ENCODE peak calls at places on chromosomes 4 and X, in seven cellular contexts. F is CD8-positive, alpha-beta T cell; S is fibroblast of the aortic adventitia; J is psoas muscle; M is CD8-positive, alpha-beta memory T cell; D is heart left ventricle; Q is cardiac muscle cell. N is an unnamed sample.

GRCh38 chr4:118351851-118352827 is 664 bp downstream of the PRSS12 start:
- DNase-seq in F (no peak), S (peak), J (peak), M (peak), D (no peak), Q (peak), N (no peak)

GRCh38 chr4:146245246-146245645 is 30.9 kb downstream of the REELD1 start:
- DNase-seq in F (no peak), S (peak), J (no peak), M (no peak), D (no peak), Q (no peak), N (no peak)

GRCh38 chrX:116241001-116241400 is 70.5 kb downstream of the AGTR2 start:
- DNase-seq in F (no peak), S (no peak), J (no peak), M (no peak), D (no peak), Q (no peak), N (no peak)

GRCh38 chrX:69029696-69030245 is 135.5 kb downstream of the PJA1 start:
- DNase-seq in F (no peak), S (no peak), J (no peak), M (no peak), D (no peak), Q (no peak), N (no peak)

GRCh38 chr4:176845636-176846035 is 52.9 kb upstream of the VEGFC start:
- DNase-seq in F (no peak), S (no peak), J (no peak), M (no peak), D (no peak), Q (no peak), N (no peak)

GRCh38 chr4:6716958-6717655 is 1.1 kb downstream of the BLOC1S4 start:
- DNase-seq in F (no peak), S (no peak), J (no peak), M (no peak), D (no peak), Q (no peak), N (no peak)

GRCh38 chrX:2715066-2715600 is 24.0 kb downstream of the CD99 start:
- DNase-seq in F (no peak), S (no peak), J (no peak), M (no peak), D (no peak), Q (no peak), N (no peak)

GRCh38 chr4:53688186-53688790 is 97.0 kb upstream of the LNX1 start:
- DNase-seq in F (no peak), S (peak), J (no peak), M (no peak), D (no peak), Q (no peak), N (no peak)

GRCh38 chr4:94472056-94472826 is 20.5 kb downstream of the PDLIM5 start:
- DNase-seq in F (no peak), S (peak), J (no peak), M (no peak), D (no peak), Q (no peak), N (no peak)

GRCh38 chrX:128728943-128729342 is 676.7 kb upstream of the ACTRT1 start:
- DNase-seq in F (no peak), S (no peak), J (no peak), M (no peak), D (no peak), Q (no peak), N (no peak)

GRCh38 chrX:148878371-148878770 is 378.0 kb downstream of the AFF2 start:
- DNase-seq in F (no peak), S (peak), J (no peak), M (no peak), D (no peak), Q (no peak), N (no peak)

GRCh38 chrX:95318882-95319281 is 1365.8 kb upstream of the DIAPH2 start:
- DNase-seq in F (no peak), S (no peak), J (no peak), M (no peak), D (no peak), Q (peak), N (no peak)

GRCh38 chr4:99028187-99028586 is 32.7 kb downstream of the METAP1 start:
- DNase-seq in F (no peak), S (no peak), J (no peak), M (no peak), D (no peak), Q (no peak), N (no peak)

DNA sequence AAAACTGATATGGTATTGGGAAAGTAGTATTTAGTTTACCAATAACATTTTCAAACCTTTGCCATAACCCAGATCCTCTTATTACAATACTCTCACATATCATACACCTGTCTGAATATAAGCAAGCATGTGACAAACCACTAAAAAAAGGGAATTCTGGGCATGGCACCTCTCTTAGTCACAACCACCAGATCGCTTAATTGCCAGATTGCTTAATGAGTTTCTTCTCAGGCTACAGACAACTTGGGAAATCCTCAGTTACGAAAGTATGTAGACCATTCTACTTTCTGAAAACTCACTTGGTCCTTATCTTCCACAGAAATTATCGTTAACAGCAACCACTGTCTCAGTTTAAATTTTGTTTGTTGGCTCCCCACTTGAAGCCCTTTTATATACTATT is 2.1 kb downstream of the NAF1 start:
- DNase-seq in F (no peak), S (peak), J (no peak), M (no peak), D (no peak), Q (no peak), N (no peak)
- H3K4me3 ChIP-seq in F (peak), S (peak), J (peak), M (no peak), D (peak), Q (peak), N (peak)

GRCh38 chr4:89835413-89835812 is 1.5 kb downstream of the SNCA start:
- DNase-seq in F (no peak), S (no peak), J (no peak), M (no peak), D (no peak), Q (no peak), N (no peak)

GRCh38 chr4:89834486-89835209 is 2.3 kb downstream of the SNCA start:
- DNase-seq in F (no peak), S (no peak), J (no peak), M (no peak), D (no peak), Q (no peak), N (no peak)

GRCh38 chr4:89836897-89837384 is at the start of gene SNCA:
- DNase-seq in F (no peak), S (no peak), J (peak), M (no peak), D (peak), Q (peak), N (peak)

GRCh38 chr4:89837385-89837995 is 529 bp upstream of the SNCA start:
- DNase-seq in F (no peak), S (no peak), J (no peak), M (no peak), D (peak), Q (peak), N (no peak)

DNA sequence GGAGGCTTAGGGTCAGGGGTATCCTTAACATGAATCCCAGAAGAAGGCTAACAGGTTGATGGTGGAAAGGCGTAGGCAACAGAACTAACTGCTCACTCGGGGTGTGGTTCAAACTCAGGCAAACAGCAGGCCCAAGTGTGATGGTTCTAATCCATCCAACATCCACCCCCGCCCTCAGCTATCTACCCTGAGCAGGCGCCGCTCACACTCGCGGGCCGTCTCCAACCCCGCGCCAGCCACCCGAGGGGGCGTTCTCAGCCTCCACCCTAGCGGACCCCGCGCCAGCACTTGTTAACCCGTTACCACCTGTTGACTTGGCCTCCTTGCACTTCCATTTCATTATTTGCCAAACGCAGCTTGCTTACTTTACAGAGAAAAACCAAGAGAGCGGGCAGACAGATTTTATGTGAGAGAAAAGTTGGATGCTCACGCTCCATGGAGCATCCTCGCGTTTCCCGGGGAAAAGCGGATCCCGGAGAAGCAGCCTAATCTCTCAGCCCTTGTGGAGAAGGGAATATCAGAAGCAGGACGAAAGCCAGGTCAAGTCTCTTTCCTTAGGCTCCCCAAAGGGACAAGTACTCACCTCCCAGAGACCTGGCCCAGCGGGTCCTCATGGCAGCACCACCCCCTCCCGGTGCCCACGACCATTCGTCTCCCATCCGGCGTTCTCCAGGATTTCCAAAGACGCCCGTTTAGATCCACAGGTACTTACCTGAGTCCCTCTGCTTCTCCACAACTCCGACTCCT is 757 bp downstream of the SNCA start:
- DNase-seq in F (no peak), S (no peak), J (no peak), M (no peak), D (no peak), Q (peak), N (no peak)
- H3K4me3 ChIP-seq in F (no peak), S (no peak), J (peak), M (no peak), D (peak), Q (peak), N (peak)

DNA sequence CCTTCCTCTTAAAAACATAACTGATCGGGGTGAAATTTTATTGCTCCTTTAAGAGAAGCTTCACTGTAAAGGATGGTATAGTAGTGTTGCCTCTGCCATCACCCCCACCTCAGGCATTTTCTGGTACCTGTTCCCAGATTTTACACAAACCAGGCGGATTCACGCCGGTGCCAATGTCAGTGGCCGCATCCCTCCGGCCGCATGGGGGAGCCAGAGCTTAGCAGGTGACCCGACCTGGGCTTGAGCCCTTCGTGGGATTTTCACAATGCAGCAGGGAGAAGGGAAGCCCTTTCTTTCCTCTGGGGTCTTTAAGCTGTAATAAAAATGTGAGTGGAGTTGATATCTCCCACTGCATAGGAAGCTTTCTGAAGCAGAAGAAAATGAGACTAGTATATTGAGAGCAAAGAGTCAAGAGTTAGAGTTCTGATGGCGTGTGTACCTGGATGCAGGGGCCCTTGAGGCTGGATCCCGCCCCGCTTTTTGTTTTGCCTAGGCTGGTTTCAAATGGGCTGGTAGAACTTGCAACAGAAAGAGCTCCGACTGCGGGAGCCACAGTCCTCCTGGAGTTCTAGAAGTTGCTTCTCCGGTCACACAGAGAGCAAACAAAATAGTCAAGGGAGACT is 59.4 kb downstream of the POLR2B start:
- DNase-seq in F (no peak), S (peak), J (peak), M (no peak), D (peak), Q (peak), N (peak)
- H3K4me3 ChIP-seq in F (no peak), S (no peak), J (no peak), M (no peak), D (no peak), Q (no peak), N (no peak)

DNA sequence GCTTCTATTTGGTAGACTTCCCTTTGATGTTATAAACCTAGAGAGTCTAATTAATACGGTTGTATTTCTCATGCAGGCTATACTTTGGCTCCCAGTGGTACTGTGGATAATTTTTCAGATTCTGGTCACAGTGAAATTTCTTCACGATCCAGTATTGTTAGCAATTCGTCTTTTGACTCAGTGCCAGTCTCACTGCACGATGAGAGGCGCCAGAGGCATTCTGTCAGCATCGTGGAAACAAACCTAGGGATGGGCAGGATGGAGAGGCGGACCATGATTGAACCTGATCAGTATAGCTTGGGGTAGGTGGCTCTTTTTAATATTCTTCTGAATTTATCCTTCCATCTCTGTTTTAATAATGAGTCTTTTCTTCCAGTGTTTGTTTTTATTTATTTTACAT is 249.7 kb downstream of the RAPGEF2 start:
- DNase-seq in F (no peak), S (no peak), J (no peak), M (no peak), D (no peak), Q (no peak), N (no peak)
- H3K4me3 ChIP-seq in F (no peak), S (no peak), J (no peak), M (no peak), D (no peak), Q (no peak), N (no peak)

GRCh38 chr4:185772391-185773093 is 39.5 kb downstream of the SORBS2 start:
- DNase-seq in F (no peak), S (no peak), J (no peak), M (no peak), D (no peak), Q (no peak), N (no peak)

GRCh38 chr4:185774815-185775684 is 36.9 kb downstream of the SORBS2 start:
- DNase-seq in F (no peak), S (peak), J (no peak), M (no peak), D (no peak), Q (peak), N (no peak)

GRCh38 chr4:185774076-185774731 is 37.8 kb downstream of the SORBS2 start:
- DNase-seq in F (no peak), S (no peak), J (no peak), M (no peak), D (no peak), Q (peak), N (no peak)

GRCh38 chr4:185771696-185772390 is 40.2 kb downstream of the SORBS2 start:
- DNase-seq in F (no peak), S (no peak), J (no peak), M (no peak), D (no peak), Q (no peak), N (no peak)

GRCh38 chr4:185773419-185773818 is 38.6 kb downstream of the SORBS2 start:
- DNase-seq in F (no peak), S (no peak), J (peak), M (no peak), D (peak), Q (peak), N (peak)
- H3K4me3 ChIP-seq in F (no peak), S (no peak), J (peak), M (no peak), D (peak), Q (peak), N (peak)